ENCODE peak calls at places on chromosome 7, in nine cellular contexts. D is DMS153; L is astrocyte of the spinal cord; V is GM12865; T is stimulated activated CD4-positive, alpha-beta T cell treated with anti-CD3 and anti-CD28 coated beads, Interleukin-1b, Interleukin-23, amount 100 ng/mL, for 1 hour; I is GM23338; K is ACHN; G is lower lobe of right lung; M is MCF 10A. X is an unnamed sample.
A peak's percentile ranks its signal among the peaks of the same experiment; 100 is the strongest.

GRCh38 chr7:133854739-133855138 is 272.4 kb upstream of the LRGUK start:
- DNase-seq in D (peak; percentile 14), L (peak; percentile 65), V (peak; percentile 40), T (no peak), I (peak; percentile 53), K (peak; percentile 81), G (no peak), M (peak; percentile 52), X (peak; percentile 72)

GRCh38 chr7:32290015-32290414 is 200.2 kb downstream of the LSM5 start:
- DNase-seq in D (peak; percentile 85), L (no peak), V (no peak), T (no peak), I (no peak), K (no peak), G (no peak), M (no peak), X (no peak)

GRCh38 chr7:157139142-157140117 is 704 bp downstream of the UBE3C start:
- DNase-seq in D (no peak), L (peak; percentile 6), V (peak; percentile 75), T (peak; percentile 16), I (peak; percentile 64), K (peak; percentile 68), G (peak; percentile 77), M (peak; percentile 24), X (peak; percentile 63)

GRCh38 chr7:34136698-34137097 is 231.4 kb downstream of the BMPER start:
- DNase-seq in D (no peak), L (no peak), V (no peak), T (no peak), I (no peak), K (no peak), G (no peak), M (no peak), X (no peak)

GRCh38 chr7:144720139-144720538 is 115.7 kb downstream of the TPK1 start:
- DNase-seq in D (no peak), L (peak; percentile 9), V (no peak), T (no peak), I (peak; percentile 70), K (peak; percentile 87), G (no peak), M (peak; percentile 95), X (no peak)

GRCh38 chr7:33716581-33717477 is 188.5 kb upstream of the BMPER start:
- DNase-seq in D (peak; percentile 19), L (peak; percentile 65), V (peak; percentile 27), T (no peak), I (peak; percentile 66), K (peak; percentile 64), G (no peak), M (peak; percentile 63), X (peak; percentile 51)

GRCh38 chr7:123003539-123004126 is 8.1 kb upstream of the TAS2R16 start:
- DNase-seq in D (no peak), L (no peak), V (no peak), T (no peak), I (no peak), K (no peak), G (no peak), M (no peak), X (no peak)

GRCh38 chr7:101964680-101965079 is 147.3 kb downstream of the CUX1 start:
- DNase-seq in D (no peak), L (no peak), V (no peak), T (no peak), I (no peak), K (no peak), G (no peak), M (no peak), X (no peak)

GRCh38 chr7:99031496-99031895 is 112.4 kb downstream of the SMURF1 start:
- DNase-seq in D (no peak), L (no peak), V (no peak), T (no peak), I (no peak), K (no peak), G (no peak), M (no peak), X (no peak)

GRCh38 chr7:144027070-144027469 is 21.7 kb upstream of the OR2A5 start:
- DNase-seq in D (peak; percentile 10), L (peak; percentile 46), V (no peak), T (no peak), I (peak; percentile 22), K (peak; percentile 64), G (no peak), M (peak; percentile 39), X (peak; percentile 28)

GRCh38 chr7:116327751-116328150 is 117.4 kb downstream of the TES start:
- DNase-seq in D (no peak), L (peak; percentile 96), V (no peak), T (no peak), I (no peak), K (peak; percentile 48), G (no peak), M (no peak), X (no peak)

X was measured in NAMALWA.